ENCODE peak calls at places on chromosome 20, in ten cellular contexts. One of them, this sample, is unnamed.

GRCh38 chr20:40564997-40565680 is 123.9 kb downstream of the MAFB start:
- DNase-seq in sigmoid colon: no peak
- DNase-seq in ovary: no peak
- DNase-seq in stomach: no peak
- DNase-seq in K562: no peak
- DNase-seq in GM12878: no peak
- DNase-seq in tibial nerve: no peak
- DNase-seq in esophagus muscularis mucosa: no peak
- DNase-seq in A549: peak; percentile 38
- DNase-seq in upper lobe of left lung: no peak
- DNase-seq in this sample: no peak

GRCh38 chr20:31857861-31858835 is 12.2 kb downstream of the DUSP15 start:
- DNase-seq in sigmoid colon: no peak
- DNase-seq in ovary: peak; percentile 9
- DNase-seq in stomach: no peak
- DNase-seq in K562: no peak
- DNase-seq in GM12878: no peak
- DNase-seq in tibial nerve: no peak
- DNase-seq in esophagus muscularis mucosa: no peak
- DNase-seq in A549: no peak
- DNase-seq in upper lobe of left lung: no peak
- DNase-seq in this sample: no peak

GRCh38 chr20:45308078-45308778 is at the start of gene MATN4:
- DNase-seq in sigmoid colon: no peak
- DNase-seq in ovary: no peak
- DNase-seq in stomach: peak; percentile 77
- DNase-seq in K562: no peak
- DNase-seq in GM12878: no peak
- DNase-seq in tibial nerve: no peak
- DNase-seq in esophagus muscularis mucosa: no peak
- DNase-seq in A549: no peak
- DNase-seq in upper lobe of left lung: peak; percentile 89
- DNase-seq in this sample: peak; percentile 56

GRCh38 chr20:23773127-23773526 is 22.4 kb upstream of the CST1 start:
- DNase-seq in sigmoid colon: no peak
- DNase-seq in ovary: no peak
- DNase-seq in stomach: no peak
- DNase-seq in K562: no peak
- DNase-seq in GM12878: no peak
- DNase-seq in tibial nerve: no peak
- DNase-seq in esophagus muscularis mucosa: peak; percentile 45
- DNase-seq in A549: no peak
- DNase-seq in upper lobe of left lung: peak; percentile 40
- DNase-seq in this sample: no peak

GRCh38 chr20:49207071-49207470 is 12.1 kb upstream of the DDX27 start:
- DNase-seq in sigmoid colon: no peak
- DNase-seq in ovary: no peak
- DNase-seq in stomach: no peak
- DNase-seq in K562: no peak
- DNase-seq in GM12878: no peak
- DNase-seq in tibial nerve: no peak
- DNase-seq in esophagus muscularis mucosa: no peak
- DNase-seq in A549: peak; percentile 54
- DNase-seq in upper lobe of left lung: no peak
- DNase-seq in this sample: no peak

GRCh38 chr20:57220187-57221165 is 46.0 kb downstream of the BMP7 start:
- DNase-seq in sigmoid colon: no peak
- DNase-seq in ovary: no peak
- DNase-seq in stomach: no peak
- DNase-seq in K562: no peak
- DNase-seq in GM12878: no peak
- DNase-seq in tibial nerve: no peak
- DNase-seq in esophagus muscularis mucosa: no peak
- DNase-seq in A549: no peak
- DNase-seq in upper lobe of left lung: no peak
- DNase-seq in this sample: no peak

GRCh38 chr20:57481281-57481711 is 43.6 kb downstream of the CTCFL start:
- DNase-seq in sigmoid colon: no peak
- DNase-seq in ovary: peak; percentile 10
- DNase-seq in stomach: no peak
- DNase-seq in K562: no peak
- DNase-seq in GM12878: no peak
- DNase-seq in tibial nerve: no peak
- DNase-seq in esophagus muscularis mucosa: no peak
- DNase-seq in A549: no peak
- DNase-seq in upper lobe of left lung: peak; percentile 40
- DNase-seq in this sample: no peak

GRCh38 chr20:20207291-20207690 is 155.0 kb downstream of the CFAP61 start:
- DNase-seq in sigmoid colon: no peak
- DNase-seq in ovary: no peak
- DNase-seq in stomach: no peak
- DNase-seq in K562: no peak
- DNase-seq in GM12878: no peak
- DNase-seq in tibial nerve: no peak
- DNase-seq in esophagus muscularis mucosa: no peak
- DNase-seq in A549: no peak
- DNase-seq in upper lobe of left lung: no peak
- DNase-seq in this sample: no peak

DNA sequence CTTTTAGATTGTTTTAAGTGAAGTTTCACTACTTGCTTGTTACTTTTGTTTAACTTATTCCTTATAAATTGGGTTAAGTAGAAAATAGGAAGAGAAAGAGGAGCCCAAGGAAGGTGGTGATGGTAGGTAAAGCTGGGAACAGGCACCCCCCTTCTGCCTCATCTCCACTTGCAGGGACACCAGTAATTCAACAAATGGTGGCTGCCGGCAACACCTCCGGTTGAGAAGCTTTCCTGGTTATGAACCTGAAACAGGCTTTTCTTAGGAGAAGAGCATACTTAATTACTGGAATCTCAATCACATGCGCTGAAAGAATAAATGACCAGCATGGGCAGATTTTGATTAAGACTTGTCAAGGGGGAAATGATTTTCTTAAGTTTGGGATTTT is 158.9 kb upstream of the ZNF217 start:
- DNase-seq in sigmoid colon: no peak
- DNase-seq in ovary: no peak
- DNase-seq in stomach: no peak
- DNase-seq in K562: no peak
- DNase-seq in GM12878: no peak
- DNase-seq in tibial nerve: no peak
- DNase-seq in esophagus muscularis mucosa: no peak
- DNase-seq in A549: peak; percentile 57
- DNase-seq in upper lobe of left lung: no peak
- DNase-seq in this sample: no peak
- H3K27ac ChIP-seq in sigmoid colon: no peak overlapping the region
- H3K27ac ChIP-seq in ovary: no peak overlapping the region
- H3K27ac ChIP-seq in stomach: no peak overlapping the region
- H3K27ac ChIP-seq in K562: peak overlapping the region; percentile 92
- H3K27ac ChIP-seq in GM12878: peak overlapping the region; percentile 99
- H3K27ac ChIP-seq in tibial nerve: no peak overlapping the region
- H3K27ac ChIP-seq in esophagus muscularis mucosa: no peak overlapping the region
- H3K27ac ChIP-seq in A549: peak overlapping the region; percentile 86
- H3K27ac ChIP-seq in upper lobe of left lung: no peak overlapping the region
- H3K27ac ChIP-seq in this sample: peak overlapping the region; percentile 78

GRCh38 chr20:38291582-38291918 is 12.4 kb upstream of the BPI start:
- DNase-seq in sigmoid colon: no peak
- DNase-seq in ovary: no peak
- DNase-seq in stomach: no peak
- DNase-seq in K562: no peak
- DNase-seq in GM12878: no peak
- DNase-seq in tibial nerve: no peak
- DNase-seq in esophagus muscularis mucosa: no peak
- DNase-seq in A549: no peak
- DNase-seq in upper lobe of left lung: no peak
- DNase-seq in this sample: no peak

GRCh38 chr20:38293490-38294333 is 10.2 kb upstream of the BPI start:
- DNase-seq in sigmoid colon: no peak
- DNase-seq in ovary: no peak
- DNase-seq in stomach: no peak
- DNase-seq in K562: no peak
- DNase-seq in GM12878: no peak
- DNase-seq in tibial nerve: no peak
- DNase-seq in esophagus muscularis mucosa: no peak
- DNase-seq in A549: no peak
- DNase-seq in upper lobe of left lung: no peak
- DNase-seq in this sample: no peak

GRCh38 chr20:38294334-38294592 is 9.7 kb upstream of the BPI start:
- DNase-seq in sigmoid colon: peak; percentile 54
- DNase-seq in ovary: no peak
- DNase-seq in stomach: no peak
- DNase-seq in K562: no peak
- DNase-seq in GM12878: no peak
- DNase-seq in tibial nerve: no peak
- DNase-seq in esophagus muscularis mucosa: no peak
- DNase-seq in A549: no peak
- DNase-seq in upper lobe of left lung: no peak
- DNase-seq in this sample: no peak

GRCh38 chr20:38291961-38292360 is 12.0 kb upstream of the BPI start:
- DNase-seq in sigmoid colon: no peak
- DNase-seq in ovary: no peak
- DNase-seq in stomach: no peak
- DNase-seq in K562: no peak
- DNase-seq in GM12878: no peak
- DNase-seq in tibial nerve: no peak
- DNase-seq in esophagus muscularis mucosa: no peak
- DNase-seq in A549: no peak
- DNase-seq in upper lobe of left lung: no peak
- DNase-seq in this sample: no peak

DNA sequence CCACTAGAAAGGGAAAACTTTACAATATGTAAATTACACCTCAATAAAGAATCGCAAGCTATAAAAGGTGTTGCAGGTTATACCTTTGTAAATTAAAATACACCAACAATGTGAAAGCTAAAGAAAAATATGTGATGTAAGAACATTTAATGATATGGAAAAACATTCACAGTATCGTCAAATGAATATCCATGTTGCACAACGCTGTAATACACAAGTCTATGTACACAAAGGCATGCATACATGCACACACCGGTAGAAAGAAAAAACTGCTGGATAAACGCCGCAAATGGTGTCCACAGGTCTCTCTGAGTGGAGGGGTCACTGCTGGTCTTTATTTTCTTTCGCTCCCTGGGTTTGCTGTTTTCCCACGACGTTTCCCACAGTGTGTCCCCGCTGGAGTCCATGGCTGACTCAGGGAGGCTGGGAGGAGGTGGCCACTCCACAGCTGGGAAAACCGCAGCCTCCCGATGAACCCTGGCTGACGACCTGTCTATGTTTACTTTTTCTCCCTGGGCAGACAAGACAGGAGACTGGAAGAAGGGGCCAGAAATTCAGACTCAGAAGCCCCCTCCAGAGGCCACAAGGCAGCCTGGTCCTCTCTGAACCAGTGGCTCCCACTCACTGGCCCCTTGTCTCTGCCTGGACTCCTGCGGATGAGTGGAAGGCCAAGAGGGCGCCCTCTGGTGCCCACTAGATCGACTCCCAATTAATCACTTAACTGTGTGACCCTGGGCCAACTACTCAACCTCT is 13.0 kb upstream of the BPI start:
- DNase-seq in sigmoid colon: no peak
- DNase-seq in ovary: no peak
- DNase-seq in stomach: no peak
- DNase-seq in K562: peak; percentile 46
- DNase-seq in GM12878: no peak
- DNase-seq in tibial nerve: no peak
- DNase-seq in esophagus muscularis mucosa: no peak
- DNase-seq in A549: peak; percentile 87
- DNase-seq in upper lobe of left lung: no peak
- DNase-seq in this sample: no peak
- TF ChIP-seq EP300 in sigmoid colon: no peak
- TF ChIP-seq EP300 in ovary: no peak
- TF ChIP-seq EP300 in stomach: no peak
- TF ChIP-seq EP300 in K562: no peak
- TF ChIP-seq EP300 in GM12878: no peak
- TF ChIP-seq EP300 in tibial nerve: no peak
- TF ChIP-seq EP300 in esophagus muscularis mucosa: no peak
- TF ChIP-seq EP300 in A549: peak; percentile 12
- TF ChIP-seq EP300 in upper lobe of left lung: no peak
- TF ChIP-seq EP300 in this sample: no peak

DNA sequence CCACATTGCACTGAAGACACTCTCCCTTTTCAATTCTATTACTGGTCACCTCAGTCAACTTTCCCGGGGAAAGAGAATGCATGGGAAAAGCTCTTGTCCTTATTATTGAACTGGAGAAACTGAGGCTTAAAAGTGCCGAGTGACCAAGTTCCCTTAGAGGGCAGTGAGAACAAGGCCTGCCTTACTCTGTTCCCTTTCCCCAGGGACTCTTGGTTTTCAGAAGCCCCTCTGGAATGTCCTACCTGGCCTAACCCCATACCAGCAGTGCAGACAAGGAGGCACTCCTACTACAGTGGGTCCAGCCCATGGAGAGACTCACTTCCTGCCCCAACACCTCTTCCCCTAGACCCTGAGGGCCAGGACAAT is 6.1 kb downstream of the SRXN1 start:
- DNase-seq in sigmoid colon: no peak
- DNase-seq in ovary: no peak
- DNase-seq in stomach: no peak
- DNase-seq in K562: no peak
- DNase-seq in GM12878: no peak
- DNase-seq in tibial nerve: no peak
- DNase-seq in esophagus muscularis mucosa: no peak
- DNase-seq in A549: no peak
- DNase-seq in upper lobe of left lung: no peak
- DNase-seq in this sample: no peak
- TF ChIP-seq CTCF in sigmoid colon: no peak
- TF ChIP-seq CTCF in ovary: no peak
- TF ChIP-seq CTCF in stomach: no peak
- TF ChIP-seq CTCF in K562: no peak
- TF ChIP-seq CTCF in GM12878: no peak
- TF ChIP-seq CTCF in tibial nerve: no peak
- TF ChIP-seq CTCF in esophagus muscularis mucosa: no peak
- TF ChIP-seq CTCF in A549: no peak
- TF ChIP-seq CTCF in upper lobe of left lung: no peak
- TF ChIP-seq CTCF in this sample: no peak

GRCh38 chr20:63658749-63659187 is 656 bp downstream of the RTEL1 start:
- DNase-seq in sigmoid colon: no peak
- DNase-seq in ovary: no peak
- DNase-seq in stomach: no peak
- DNase-seq in K562: no peak
- DNase-seq in GM12878: no peak
- DNase-seq in tibial nerve: no peak
- DNase-seq in esophagus muscularis mucosa: no peak
- DNase-seq in A549: no peak
- DNase-seq in upper lobe of left lung: no peak
- DNase-seq in this sample: no peak

GRCh38 chr20:63657937-63658748 is at the start of gene RTEL1:
- DNase-seq in sigmoid colon: peak; percentile 96
- DNase-seq in ovary: peak; percentile 92
- DNase-seq in stomach: peak; percentile 93
- DNase-seq in K562: peak; percentile 85
- DNase-seq in GM12878: peak; percentile 59
- DNase-seq in tibial nerve: peak; percentile 80
- DNase-seq in esophagus muscularis mucosa: peak; percentile 97
- DNase-seq in A549: peak; percentile 92
- DNase-seq in upper lobe of left lung: peak; percentile 98
- DNase-seq in this sample: peak; percentile 93

GRCh38 chr20:63656451-63656850 is 1.7 kb upstream of the RTEL1 start:
- DNase-seq in sigmoid colon: no peak
- DNase-seq in ovary: no peak
- DNase-seq in stomach: no peak
- DNase-seq in K562: peak; percentile 5
- DNase-seq in GM12878: no peak
- DNase-seq in tibial nerve: no peak
- DNase-seq in esophagus muscularis mucosa: no peak
- DNase-seq in A549: no peak
- DNase-seq in upper lobe of left lung: no peak
- DNase-seq in this sample: no peak

GRCh38 chr20:63659370-63659769 is 1.3 kb downstream of the RTEL1 start:
- DNase-seq in sigmoid colon: peak; percentile 60
- DNase-seq in ovary: no peak
- DNase-seq in stomach: no peak
- DNase-seq in K562: peak; percentile 42
- DNase-seq in GM12878: no peak
- DNase-seq in tibial nerve: no peak
- DNase-seq in esophagus muscularis mucosa: no peak
- DNase-seq in A549: no peak
- DNase-seq in upper lobe of left lung: no peak
- DNase-seq in this sample: no peak

DNA sequence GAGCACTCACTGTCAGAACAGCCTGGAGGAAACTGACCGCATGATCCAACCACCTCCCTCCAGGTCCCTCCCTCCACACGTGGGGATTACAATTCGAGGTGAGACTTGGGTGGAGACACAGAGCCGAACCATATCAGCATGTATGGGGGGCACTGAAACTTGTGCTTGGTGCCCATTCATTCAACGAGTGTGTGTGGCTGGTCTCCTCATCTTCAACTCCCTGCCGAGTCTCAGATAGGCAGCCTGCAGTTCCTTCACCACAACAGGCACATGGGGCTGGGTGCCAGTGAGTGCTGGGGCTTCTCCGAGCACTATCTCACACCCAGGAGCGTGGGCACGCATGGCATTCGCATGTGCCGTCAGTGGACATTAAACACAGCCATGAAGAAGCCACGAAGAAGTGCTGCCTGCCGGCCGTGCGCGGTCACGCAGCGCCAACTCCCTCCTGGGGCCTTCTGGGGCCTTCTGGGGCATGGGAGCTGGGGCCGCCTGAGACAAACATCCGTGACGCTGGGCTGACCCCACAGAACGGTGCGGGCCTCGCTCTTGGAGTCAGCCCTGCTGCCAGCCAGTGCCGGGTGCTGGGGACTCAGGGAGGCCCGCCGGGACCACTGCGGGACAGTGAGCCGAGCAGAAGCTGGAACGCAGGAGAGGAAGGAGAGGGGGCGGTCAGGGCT is 714 bp upstream of the RTEL1 start:
- DNase-seq in sigmoid colon: peak; percentile 64
- DNase-seq in ovary: peak; percentile 65
- DNase-seq in stomach: no peak
- DNase-seq in K562: peak; percentile 48
- DNase-seq in GM12878: no peak
- DNase-seq in tibial nerve: no peak
- DNase-seq in esophagus muscularis mucosa: no peak
- DNase-seq in A549: no peak
- DNase-seq in upper lobe of left lung: peak; percentile 83
- DNase-seq in this sample: no peak
- H3K27ac ChIP-seq in sigmoid colon: peak overlapping the region; percentile 88
- H3K27ac ChIP-seq in ovary: peak overlapping the region; percentile 88
- H3K27ac ChIP-seq in stomach: peak overlapping the region; percentile 90
- H3K27ac ChIP-seq in K562: peak overlapping the region; percentile 87
- H3K27ac ChIP-seq in GM12878: peak overlapping the region; percentile 84
- H3K27ac ChIP-seq in tibial nerve: peak overlapping the region; percentile 91
- H3K27ac ChIP-seq in esophagus muscularis mucosa: peak overlapping the region; percentile 87
- H3K27ac ChIP-seq in A549: peak overlapping the region; percentile 93
- H3K27ac ChIP-seq in upper lobe of left lung: peak overlapping the region; percentile 91
- H3K27ac ChIP-seq in this sample: peak overlapping the region; percentile 91